ENCODE peak calls at places on chromosomes 6 and 20, in four cellular contexts. One of them, this sample, is unnamed.

GRCh38 chr6:43828711-43829110 is 58.7 kb downstream of the VEGFA start:
- DNase-seq in hypothalamus: no peak
- DNase-seq in NCI-H2081: no peak
- DNase-seq in activated CD4-positive, alpha-beta T cell treated with anti-CD3 and anti-CD28 coated beads for 36 hours: no peak
- DNase-seq in this sample: no peak

GRCh38 chr6:138107078-138107751 is at the start of gene PERP:
- DNase-seq in NCI-H2081: peak; percentile 63
- DNase-seq in hypothalamus: no peak
- DNase-seq in activated CD4-positive, alpha-beta T cell treated with anti-CD3 and anti-CD28 coated beads for 36 hours: peak; percentile 86
- DNase-seq in this sample: no peak

GRCh38 chr20:57619053-57619831 is 984 bp downstream of the ZBP1 start:
- DNase-seq in activated CD4-positive, alpha-beta T cell treated with anti-CD3 and anti-CD28 coated beads for 36 hours: peak; percentile 85
- DNase-seq in NCI-H2081: no peak
- DNase-seq in hypothalamus: no peak
- DNase-seq in this sample: no peak

GRCh38 chr20:32806356-32806755 is 13.4 kb upstream of the MAPRE1 start:
- DNase-seq in activated CD4-positive, alpha-beta T cell treated with anti-CD3 and anti-CD28 coated beads for 36 hours: no peak
- DNase-seq in NCI-H2081: no peak
- DNase-seq in hypothalamus: no peak
- DNase-seq in this sample: no peak

GRCh38 chr20:47786763-47787107 is 1.5 kb upstream of the SULF2 start:
- DNase-seq in hypothalamus: no peak
- DNase-seq in NCI-H2081: no peak
- DNase-seq in activated CD4-positive, alpha-beta T cell treated with anti-CD3 and anti-CD28 coated beads for 36 hours: no peak
- DNase-seq in this sample: no peak

GRCh38 chr6:81515562-81516453 is 236.7 kb downstream of the TENT5A start:
- DNase-seq in NCI-H2081: no peak
- DNase-seq in hypothalamus: no peak
- DNase-seq in activated CD4-positive, alpha-beta T cell treated with anti-CD3 and anti-CD28 coated beads for 36 hours: no peak
- DNase-seq in this sample: no peak

GRCh38 chr6:131419698-131420097 is 153.3 kb upstream of the ARG1 start:
- DNase-seq in activated CD4-positive, alpha-beta T cell treated with anti-CD3 and anti-CD28 coated beads for 36 hours: no peak
- DNase-seq in hypothalamus: no peak
- DNase-seq in NCI-H2081: no peak
- DNase-seq in this sample: no peak

GRCh38 chr6:6920114-6920983 is 187.4 kb upstream of the RREB1 start:
- DNase-seq in hypothalamus: no peak
- DNase-seq in NCI-H2081: no peak
- DNase-seq in activated CD4-positive, alpha-beta T cell treated with anti-CD3 and anti-CD28 coated beads for 36 hours: no peak
- DNase-seq in this sample: no peak

GRCh38 chr6:14798594-14798982 is 447.3 kb upstream of the JARID2 start:
- DNase-seq in hypothalamus: no peak
- DNase-seq in activated CD4-positive, alpha-beta T cell treated with anti-CD3 and anti-CD28 coated beads for 36 hours: no peak
- DNase-seq in NCI-H2081: no peak
- DNase-seq in this sample: no peak

GRCh38 chr6:12548526-12548925 is 168.0 kb upstream of the PHACTR1 start:
- DNase-seq in hypothalamus: no peak
- DNase-seq in NCI-H2081: no peak
- DNase-seq in activated CD4-positive, alpha-beta T cell treated with anti-CD3 and anti-CD28 coated beads for 36 hours: no peak
- DNase-seq in this sample: no peak

GRCh38 chr20:35171753-35172433 is at the start of gene PROCR:
- DNase-seq in activated CD4-positive, alpha-beta T cell treated with anti-CD3 and anti-CD28 coated beads for 36 hours: peak; percentile 21
- DNase-seq in hypothalamus: no peak
- DNase-seq in NCI-H2081: no peak
- DNase-seq in this sample: no peak

GRCh38 chr6:42079941-42080464 is 29.7 kb downstream of the TAF8 start:
- DNase-seq in NCI-H2081: no peak
- DNase-seq in hypothalamus: no peak
- DNase-seq in activated CD4-positive, alpha-beta T cell treated with anti-CD3 and anti-CD28 coated beads for 36 hours: no peak
- DNase-seq in this sample: no peak

GRCh38 chr6:125077453-125077852 is 76.1 kb upstream of the TPD52L1 start:
- DNase-seq in hypothalamus: no peak
- DNase-seq in NCI-H2081: no peak
- DNase-seq in activated CD4-positive, alpha-beta T cell treated with anti-CD3 and anti-CD28 coated beads for 36 hours: no peak
- DNase-seq in this sample: no peak

GRCh38 chr6:95841560-95841959 is 174.2 kb upstream of the FUT9 start:
- DNase-seq in NCI-H2081: no peak
- DNase-seq in activated CD4-positive, alpha-beta T cell treated with anti-CD3 and anti-CD28 coated beads for 36 hours: no peak
- DNase-seq in hypothalamus: no peak
- DNase-seq in this sample: no peak

GRCh38 chr6:140183881-140184280 is 809.4 kb upstream of the CITED2 start:
- DNase-seq in activated CD4-positive, alpha-beta T cell treated with anti-CD3 and anti-CD28 coated beads for 36 hours: no peak
- DNase-seq in NCI-H2081: no peak
- DNase-seq in hypothalamus: no peak
- DNase-seq in this sample: no peak

GRCh38 chr6:37459981-37460800 is 27.2 kb downstream of the CMTR1 start:
- DNase-seq in NCI-H2081: peak; percentile 14
- DNase-seq in hypothalamus: no peak
- DNase-seq in activated CD4-positive, alpha-beta T cell treated with anti-CD3 and anti-CD28 coated beads for 36 hours: no peak
- DNase-seq in this sample: peak; percentile 29

GRCh38 chr6:49649982-49650381 is 13.3 kb upstream of the RHAG start:
- DNase-seq in NCI-H2081: no peak
- DNase-seq in activated CD4-positive, alpha-beta T cell treated with anti-CD3 and anti-CD28 coated beads for 36 hours: no peak
- DNase-seq in hypothalamus: no peak
- DNase-seq in this sample: no peak

GRCh38 chr6:107690546-107690863 is 133.6 kb downstream of the SCML4 start:
- DNase-seq in hypothalamus: no peak
- DNase-seq in NCI-H2081: no peak
- DNase-seq in activated CD4-positive, alpha-beta T cell treated with anti-CD3 and anti-CD28 coated beads for 36 hours: no peak
- DNase-seq in this sample: no peak

GRCh38 chr6:169960891-169961611 is 209.6 kb downstream of the ERMARD start:
- DNase-seq in hypothalamus: no peak
- DNase-seq in NCI-H2081: no peak
- DNase-seq in activated CD4-positive, alpha-beta T cell treated with anti-CD3 and anti-CD28 coated beads for 36 hours: no peak
- DNase-seq in this sample: no peak

GRCh38 chr20:45051497-45052060 is 49.3 kb downstream of the KCNS1 start:
- DNase-seq in hypothalamus: no peak
- DNase-seq in activated CD4-positive, alpha-beta T cell treated with anti-CD3 and anti-CD28 coated beads for 36 hours: no peak
- DNase-seq in NCI-H2081: no peak
- DNase-seq in this sample: no peak

GRCh38 chr6:168387426-168387825 is 53.6 kb upstream of the SMOC2 start:
- DNase-seq in activated CD4-positive, alpha-beta T cell treated with anti-CD3 and anti-CD28 coated beads for 36 hours: no peak
- DNase-seq in NCI-H2081: no peak
- DNase-seq in hypothalamus: no peak
- DNase-seq in this sample: no peak

GRCh38 chr6:68975064-68975463 is 340.0 kb downstream of the ADGRB3 start:
- DNase-seq in NCI-H2081: peak; percentile 28
- DNase-seq in hypothalamus: no peak
- DNase-seq in activated CD4-positive, alpha-beta T cell treated with anti-CD3 and anti-CD28 coated beads for 36 hours: no peak
- DNase-seq in this sample: no peak

GRCh38 chr6:41712651-41713103 is 22.7 kb downstream of the TFEB start:
- DNase-seq in hypothalamus: peak; percentile 66
- DNase-seq in activated CD4-positive, alpha-beta T cell treated with anti-CD3 and anti-CD28 coated beads for 36 hours: no peak
- DNase-seq in NCI-H2081: peak; percentile 22
- DNase-seq in this sample: no peak

GRCh38 chr20:21303872-21304586 is 898 bp downstream of the XRN2 start:
- DNase-seq in NCI-H2081: no peak
- DNase-seq in activated CD4-positive, alpha-beta T cell treated with anti-CD3 and anti-CD28 coated beads for 36 hours: no peak
- DNase-seq in hypothalamus: no peak
- DNase-seq in this sample: no peak

GRCh38 chr20:10731190-10731955 is 57.6 kb upstream of the JAG1 start:
- DNase-seq in activated CD4-positive, alpha-beta T cell treated with anti-CD3 and anti-CD28 coated beads for 36 hours: no peak
- DNase-seq in NCI-H2081: no peak
- DNase-seq in hypothalamus: no peak
- DNase-seq in this sample: no peak

GRCh38 chr6:93751969-93752368 is 332.6 kb upstream of the EPHA7 start:
- DNase-seq in hypothalamus: no peak
- DNase-seq in activated CD4-positive, alpha-beta T cell treated with anti-CD3 and anti-CD28 coated beads for 36 hours: no peak
- DNase-seq in NCI-H2081: no peak
- DNase-seq in this sample: no peak

GRCh38 chr6:108598316-108598863 is 37.7 kb downstream of the FOXO3 start:
- DNase-seq in NCI-H2081: no peak
- DNase-seq in activated CD4-positive, alpha-beta T cell treated with anti-CD3 and anti-CD28 coated beads for 36 hours: peak; percentile 33
- DNase-seq in hypothalamus: no peak
- DNase-seq in this sample: no peak